ENCODE peak calls at places on chromosomes 6 and 20, in eight cellular contexts. One of them, this sample, is unnamed. For H3K36me3 and H3K4me1, the result is how much of the 10 kb centered on the place peaks cover.

GRCh38 chr6:109521100-109521499 is 38.1 kb upstream of the ZBTB24 start:
- DNase-seq in left ventricle myocardium inferior: no peak
- DNase-seq in cardiac muscle cell: no peak
- DNase-seq in uterus: no peak
- DNase-seq in MM.1S: no peak
- DNase-seq in heart right ventricle: no peak
- DNase-seq in trophoblast cell: no peak
- DNase-seq in neural progenitor cell: no peak
- DNase-seq in this sample: no peak

GRCh38 chr20:10739575-10739974 is 65.8 kb upstream of the JAG1 start:
- DNase-seq in left ventricle myocardium inferior: no peak
- DNase-seq in cardiac muscle cell: no peak
- DNase-seq in uterus: no peak
- DNase-seq in MM.1S: no peak
- DNase-seq in heart right ventricle: no peak
- DNase-seq in trophoblast cell: no peak
- DNase-seq in neural progenitor cell: no peak
- DNase-seq in this sample: no peak

GRCh38 chr6:13488015-13488895 is 855 bp upstream of the GFOD1 start:
- DNase-seq in left ventricle myocardium inferior: peak
- DNase-seq in cardiac muscle cell: no peak
- DNase-seq in uterus: peak
- DNase-seq in MM.1S: no peak
- DNase-seq in heart right ventricle: peak
- DNase-seq in trophoblast cell: peak
- DNase-seq in neural progenitor cell: peak
- DNase-seq in this sample: peak

GRCh38 chr6:29414588-29414987 is at the start of gene OR12D1:
- DNase-seq in left ventricle myocardium inferior: no peak
- DNase-seq in cardiac muscle cell: no peak
- DNase-seq in uterus: no peak
- DNase-seq in MM.1S: no peak
- DNase-seq in heart right ventricle: no peak
- DNase-seq in trophoblast cell: peak
- DNase-seq in neural progenitor cell: peak
- DNase-seq in this sample: no peak

GRCh38 chr6:33173228-33174180 is 18.8 kb downstream of the COL11A2 start:
- DNase-seq in left ventricle myocardium inferior: no peak
- DNase-seq in cardiac muscle cell: no peak
- DNase-seq in uterus: no peak
- DNase-seq in MM.1S: no peak
- DNase-seq in heart right ventricle: no peak
- DNase-seq in trophoblast cell: no peak
- DNase-seq in neural progenitor cell: no peak
- DNase-seq in this sample: no peak

GRCh38 chr6:170405311-170405975 is 98.9 kb downstream of the FAM120B start:
- DNase-seq in left ventricle myocardium inferior: no peak
- DNase-seq in cardiac muscle cell: no peak
- DNase-seq in uterus: no peak
- DNase-seq in MM.1S: no peak
- DNase-seq in heart right ventricle: no peak
- DNase-seq in trophoblast cell: peak
- DNase-seq in neural progenitor cell: no peak
- DNase-seq in this sample: no peak

GRCh38 chr6:160379464-160379863 is 31.3 kb downstream of the SLC22A3 start:
- DNase-seq in left ventricle myocardium inferior: no peak
- DNase-seq in cardiac muscle cell: no peak
- DNase-seq in uterus: no peak
- DNase-seq in MM.1S: no peak
- DNase-seq in heart right ventricle: no peak
- DNase-seq in trophoblast cell: peak
- DNase-seq in neural progenitor cell: no peak
- DNase-seq in this sample: no peak

GRCh38 chr6:35019831-35020230 is 121.3 kb downstream of the TCP11 start:
- DNase-seq in left ventricle myocardium inferior: no peak
- DNase-seq in cardiac muscle cell: no peak
- DNase-seq in uterus: no peak
- DNase-seq in MM.1S: no peak
- DNase-seq in heart right ventricle: no peak
- DNase-seq in trophoblast cell: no peak
- DNase-seq in neural progenitor cell: no peak
- DNase-seq in this sample: no peak

GRCh38 chr6:33696538-33697518 is 14.7 kb downstream of the UQCC2 start:
- DNase-seq in left ventricle myocardium inferior: peak
- DNase-seq in cardiac muscle cell: no peak
- DNase-seq in uterus: peak
- DNase-seq in MM.1S: no peak
- DNase-seq in heart right ventricle: peak
- DNase-seq in trophoblast cell: no peak
- DNase-seq in neural progenitor cell: no peak
- DNase-seq in this sample: peak

GRCh38 chr6:10586302-10586701 is 65.2 kb downstream of the GCNT2 start:
- DNase-seq in left ventricle myocardium inferior: no peak
- DNase-seq in cardiac muscle cell: peak
- DNase-seq in uterus: no peak
- DNase-seq in MM.1S: no peak
- DNase-seq in heart right ventricle: no peak
- DNase-seq in trophoblast cell: no peak
- DNase-seq in neural progenitor cell: peak
- DNase-seq in this sample: no peak

GRCh38 chr6:38673397-38674165 is 29.4 kb downstream of the GLO1 start:
- DNase-seq in left ventricle myocardium inferior: no peak
- DNase-seq in cardiac muscle cell: no peak
- DNase-seq in uterus: no peak
- DNase-seq in MM.1S: no peak
- DNase-seq in heart right ventricle: no peak
- DNase-seq in trophoblast cell: no peak
- DNase-seq in neural progenitor cell: no peak
- DNase-seq in this sample: no peak

GRCh38 chr20:52783769-52784168 is 188.4 kb upstream of the TSHZ2 start:
- DNase-seq in left ventricle myocardium inferior: no peak
- DNase-seq in cardiac muscle cell: no peak
- DNase-seq in uterus: no peak
- DNase-seq in MM.1S: no peak
- DNase-seq in heart right ventricle: no peak
- DNase-seq in trophoblast cell: peak
- DNase-seq in neural progenitor cell: peak
- DNase-seq in this sample: no peak

GRCh38 chr6:97947841-97948240 is 664.8 kb upstream of the MMS22L start:
- DNase-seq in left ventricle myocardium inferior: no peak
- DNase-seq in cardiac muscle cell: peak
- DNase-seq in uterus: no peak
- DNase-seq in MM.1S: no peak
- DNase-seq in heart right ventricle: no peak
- DNase-seq in trophoblast cell: peak
- DNase-seq in neural progenitor cell: no peak
- DNase-seq in this sample: no peak

GRCh38 chr6:148561629-148562028 is 185.2 kb upstream of the UST start:
- DNase-seq in left ventricle myocardium inferior: no peak
- DNase-seq in cardiac muscle cell: no peak
- DNase-seq in uterus: no peak
- DNase-seq in MM.1S: no peak
- DNase-seq in heart right ventricle: no peak
- DNase-seq in trophoblast cell: no peak
- DNase-seq in neural progenitor cell: no peak
- DNase-seq in this sample: no peak

GRCh38 chr6:158396136-158396535 is 83.9 kb downstream of the TULP4 start:
- DNase-seq in left ventricle myocardium inferior: no peak
- DNase-seq in cardiac muscle cell: no peak
- DNase-seq in uterus: no peak
- DNase-seq in MM.1S: no peak
- DNase-seq in heart right ventricle: no peak
- DNase-seq in trophoblast cell: no peak
- DNase-seq in neural progenitor cell: no peak
- DNase-seq in this sample: no peak

GRCh38 chr6:10312445-10312844 is 102.4 kb downstream of the TFAP2A start:
- DNase-seq in left ventricle myocardium inferior: no peak
- DNase-seq in cardiac muscle cell: no peak
- DNase-seq in uterus: no peak
- DNase-seq in MM.1S: no peak
- DNase-seq in heart right ventricle: no peak
- DNase-seq in trophoblast cell: peak
- DNase-seq in neural progenitor cell: peak
- DNase-seq in this sample: no peak

GRCh38 chr6:41780623-41781301 is at the start of gene PRICKLE4:
- DNase-seq in left ventricle myocardium inferior: peak
- DNase-seq in cardiac muscle cell: peak
- DNase-seq in uterus: peak
- DNase-seq in MM.1S: no peak
- DNase-seq in heart right ventricle: peak
- DNase-seq in trophoblast cell: no peak
- DNase-seq in neural progenitor cell: peak
- DNase-seq in this sample: peak

GRCh38 chr20:8534368-8534767 is 402.3 kb downstream of the PLCB1 start:
- DNase-seq in left ventricle myocardium inferior: no peak
- DNase-seq in cardiac muscle cell: no peak
- DNase-seq in uterus: no peak
- DNase-seq in MM.1S: no peak
- DNase-seq in heart right ventricle: no peak
- DNase-seq in trophoblast cell: no peak
- DNase-seq in neural progenitor cell: peak
- DNase-seq in this sample: no peak

GRCh38 chr6:18260448-18261106 is 3.8 kb downstream of the DEK start:
- DNase-seq in left ventricle myocardium inferior: no peak
- DNase-seq in cardiac muscle cell: no peak
- DNase-seq in uterus: no peak
- DNase-seq in MM.1S: peak
- DNase-seq in heart right ventricle: no peak
- DNase-seq in trophoblast cell: peak
- DNase-seq in neural progenitor cell: no peak
- DNase-seq in this sample: no peak

GRCh38 chr6:18253635-18254034 is 10.7 kb downstream of the DEK start:
- DNase-seq in left ventricle myocardium inferior: no peak
- DNase-seq in cardiac muscle cell: no peak
- DNase-seq in uterus: no peak
- DNase-seq in MM.1S: no peak
- DNase-seq in heart right ventricle: no peak
- DNase-seq in trophoblast cell: no peak
- DNase-seq in neural progenitor cell: no peak
- DNase-seq in this sample: no peak

GRCh38 chr6:18259675-18260447 is 4.5 kb downstream of the DEK start:
- DNase-seq in left ventricle myocardium inferior: no peak
- DNase-seq in cardiac muscle cell: no peak
- DNase-seq in uterus: no peak
- DNase-seq in MM.1S: no peak
- DNase-seq in heart right ventricle: no peak
- DNase-seq in trophoblast cell: no peak
- DNase-seq in neural progenitor cell: no peak
- DNase-seq in this sample: no peak

DNA sequence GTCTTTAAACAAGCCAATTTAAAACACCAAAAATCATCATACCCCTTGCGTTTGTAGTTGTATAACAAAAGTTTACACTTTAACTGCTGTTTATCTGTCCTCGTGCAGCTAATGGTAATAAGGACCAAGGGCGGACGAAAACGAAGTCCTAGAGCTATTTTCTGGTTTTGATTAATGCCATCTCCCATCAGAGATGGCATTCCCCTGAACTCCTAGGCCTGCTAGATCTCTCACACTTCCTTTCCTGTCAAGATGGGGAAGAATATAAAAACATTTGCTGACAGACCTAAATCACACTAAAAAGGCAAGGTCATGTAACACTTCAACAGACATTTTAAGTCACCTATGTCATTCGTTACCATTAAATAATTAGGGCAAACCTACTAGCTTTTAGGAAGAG is 9.5 kb downstream of the DEK start:
- DNase-seq in left ventricle myocardium inferior: no peak
- DNase-seq in cardiac muscle cell: no peak
- DNase-seq in uterus: no peak
- DNase-seq in MM.1S: no peak
- DNase-seq in heart right ventricle: no peak
- DNase-seq in trophoblast cell: no peak
- DNase-seq in neural progenitor cell: no peak
- DNase-seq in this sample: no peak
- H3K36me3 ChIP-seq in left ventricle myocardium inferior: half or more
- H3K36me3 ChIP-seq in cardiac muscle cell: under half
- H3K36me3 ChIP-seq in uterus: under half
- H3K36me3 ChIP-seq in MM.1S: under half
- H3K36me3 ChIP-seq in heart right ventricle: under half
- H3K36me3 ChIP-seq in trophoblast cell: under half
- H3K36me3 ChIP-seq in neural progenitor cell: half or more
- H3K36me3 ChIP-seq in this sample: under half

GRCh38 chr6:31597006-31597405 is 4.2 kb upstream of the NCR3 start:
- DNase-seq in left ventricle myocardium inferior: no peak
- DNase-seq in cardiac muscle cell: peak
- DNase-seq in uterus: no peak
- DNase-seq in MM.1S: peak
- DNase-seq in heart right ventricle: no peak
- DNase-seq in trophoblast cell: peak
- DNase-seq in neural progenitor cell: peak
- DNase-seq in this sample: no peak

GRCh38 chr6:31588871-31589650 is 3.0 kb downstream of the LST1 start:
- DNase-seq in left ventricle myocardium inferior: no peak
- DNase-seq in cardiac muscle cell: no peak
- DNase-seq in uterus: no peak
- DNase-seq in MM.1S: no peak
- DNase-seq in heart right ventricle: no peak
- DNase-seq in trophoblast cell: no peak
- DNase-seq in neural progenitor cell: no peak
- DNase-seq in this sample: no peak

GRCh38 chr6:31587791-31588777 is 2.0 kb downstream of the LST1 start:
- DNase-seq in left ventricle myocardium inferior: no peak
- DNase-seq in cardiac muscle cell: no peak
- DNase-seq in uterus: no peak
- DNase-seq in MM.1S: no peak
- DNase-seq in heart right ventricle: no peak
- DNase-seq in trophoblast cell: no peak
- DNase-seq in neural progenitor cell: no peak
- DNase-seq in this sample: no peak

GRCh38 chr6:31586596-31586995 is 519 bp downstream of the LST1 start:
- DNase-seq in left ventricle myocardium inferior: no peak
- DNase-seq in cardiac muscle cell: no peak
- DNase-seq in uterus: no peak
- DNase-seq in MM.1S: no peak
- DNase-seq in heart right ventricle: no peak
- DNase-seq in trophoblast cell: no peak
- DNase-seq in neural progenitor cell: no peak
- DNase-seq in this sample: no peak

GRCh38 chr6:31592396-31592771 is 422 bp downstream of the NCR3 start:
- DNase-seq in left ventricle myocardium inferior: no peak
- DNase-seq in cardiac muscle cell: no peak
- DNase-seq in uterus: no peak
- DNase-seq in MM.1S: no peak
- DNase-seq in heart right ventricle: no peak
- DNase-seq in trophoblast cell: no peak
- DNase-seq in neural progenitor cell: no peak
- DNase-seq in this sample: no peak
- H3K4me1 ChIP-seq in left ventricle myocardium inferior: under half
- H3K4me1 ChIP-seq in cardiac muscle cell: under half
- H3K4me1 ChIP-seq in uterus: under half
- H3K4me1 ChIP-seq in MM.1S: under half
- H3K4me1 ChIP-seq in heart right ventricle: under half
- H3K4me1 ChIP-seq in trophoblast cell: under half
- H3K4me1 ChIP-seq in neural progenitor cell: under half
- H3K4me1 ChIP-seq in this sample: under half

GRCh38 chr6:118825661-118826060 is 68.3 kb upstream of the ASF1A start:
- DNase-seq in left ventricle myocardium inferior: no peak
- DNase-seq in cardiac muscle cell: no peak
- DNase-seq in uterus: no peak
- DNase-seq in MM.1S: no peak
- DNase-seq in heart right ventricle: no peak
- DNase-seq in trophoblast cell: no peak
- DNase-seq in neural progenitor cell: no peak
- DNase-seq in this sample: no peak
- H3K36me3 ChIP-seq in left ventricle myocardium inferior: half or more
- H3K36me3 ChIP-seq in cardiac muscle cell: under half
- H3K36me3 ChIP-seq in uterus: under half
- H3K36me3 ChIP-seq in MM.1S: under half
- H3K36me3 ChIP-seq in heart right ventricle: under half
- H3K36me3 ChIP-seq in trophoblast cell: under half
- H3K36me3 ChIP-seq in neural progenitor cell: under half
- H3K36me3 ChIP-seq in this sample: half or more

GRCh38 chr6:138537090-138537489 is 37.8 kb upstream of the NHSL1 start:
- DNase-seq in left ventricle myocardium inferior: no peak
- DNase-seq in cardiac muscle cell: no peak
- DNase-seq in uterus: no peak
- DNase-seq in MM.1S: no peak
- DNase-seq in heart right ventricle: no peak
- DNase-seq in trophoblast cell: no peak
- DNase-seq in neural progenitor cell: no peak
- DNase-seq in this sample: no peak
- H3K4me1 ChIP-seq in left ventricle myocardium inferior: half or more
- H3K4me1 ChIP-seq in cardiac muscle cell: under half
- H3K4me1 ChIP-seq in uterus: under half
- H3K4me1 ChIP-seq in MM.1S: under half
- H3K4me1 ChIP-seq in heart right ventricle: half or more
- H3K4me1 ChIP-seq in trophoblast cell: under half
- H3K4me1 ChIP-seq in neural progenitor cell: under half
- H3K4me1 ChIP-seq in this sample: under half